ENCODE peak calls at places on chromosomes 3 and 15, in four cellular contexts. One of them, this sample, is unnamed.

GRCh38 chr3:121545049-121545563 is 682 bp downstream of the POLQ start:
- DNase-seq in A172: peak
- DNase-seq in NCI-H1417 treated with DMSO at 0.1 percent for 48 hours: no peak
- DNase-seq in activated CD8-positive, alpha-beta memory T cell treated with anti-CD3 and anti-CD28 coated beads for 4 hours: no peak
- DNase-seq in this sample: no peak

GRCh38 chr3:162770556-162770955 is 1273.9 kb downstream of the OTOL1 start:
- DNase-seq in NCI-H1417 treated with DMSO at 0.1 percent for 48 hours: no peak
- DNase-seq in activated CD8-positive, alpha-beta memory T cell treated with anti-CD3 and anti-CD28 coated beads for 4 hours: no peak
- DNase-seq in A172: peak
- DNase-seq in this sample: no peak

GRCh38 chr3:63441262-63441661 is 163.2 kb downstream of the SYNPR start:
- DNase-seq in A172: no peak
- DNase-seq in NCI-H1417 treated with DMSO at 0.1 percent for 48 hours: no peak
- DNase-seq in activated CD8-positive, alpha-beta memory T cell treated with anti-CD3 and anti-CD28 coated beads for 4 hours: no peak
- DNase-seq in this sample: no peak

GRCh38 chr3:94069242-94069813 is 6.5 kb downstream of the NSUN3 start:
- DNase-seq in NCI-H1417 treated with DMSO at 0.1 percent for 48 hours: peak
- DNase-seq in A172: peak
- DNase-seq in activated CD8-positive, alpha-beta memory T cell treated with anti-CD3 and anti-CD28 coated beads for 4 hours: no peak
- DNase-seq in this sample: peak

GRCh38 chr3:54822206-54822605 is 105.7 kb downstream of the LRTM1 start:
- DNase-seq in activated CD8-positive, alpha-beta memory T cell treated with anti-CD3 and anti-CD28 coated beads for 4 hours: no peak
- DNase-seq in A172: peak
- DNase-seq in NCI-H1417 treated with DMSO at 0.1 percent for 48 hours: no peak
- DNase-seq in this sample: peak

GRCh38 chr3:74844428-74844827 is 230.0 kb upstream of the CNTN3 start:
- DNase-seq in NCI-H1417 treated with DMSO at 0.1 percent for 48 hours: no peak
- DNase-seq in activated CD8-positive, alpha-beta memory T cell treated with anti-CD3 and anti-CD28 coated beads for 4 hours: no peak
- DNase-seq in A172: no peak
- DNase-seq in this sample: no peak

GRCh38 chr3:133568294-133569014 is 5.0 kb upstream of the CDV3 start:
- DNase-seq in NCI-H1417 treated with DMSO at 0.1 percent for 48 hours: no peak
- DNase-seq in activated CD8-positive, alpha-beta memory T cell treated with anti-CD3 and anti-CD28 coated beads for 4 hours: no peak
- DNase-seq in A172: peak
- DNase-seq in this sample: no peak

GRCh38 chr3:31116651-31117050 is 222.2 kb upstream of the GADL1 start:
- DNase-seq in A172: no peak
- DNase-seq in activated CD8-positive, alpha-beta memory T cell treated with anti-CD3 and anti-CD28 coated beads for 4 hours: no peak
- DNase-seq in NCI-H1417 treated with DMSO at 0.1 percent for 48 hours: no peak
- DNase-seq in this sample: no peak

GRCh38 chr3:102090646-102091045 is 241.3 kb downstream of the NFKBIZ start:
- DNase-seq in A172: peak
- DNase-seq in activated CD8-positive, alpha-beta memory T cell treated with anti-CD3 and anti-CD28 coated beads for 4 hours: no peak
- DNase-seq in NCI-H1417 treated with DMSO at 0.1 percent for 48 hours: no peak
- DNase-seq in this sample: no peak

GRCh38 chr3:16392733-16393132 is 120.8 kb downstream of the RFTN1 start:
- DNase-seq in A172: no peak
- DNase-seq in activated CD8-positive, alpha-beta memory T cell treated with anti-CD3 and anti-CD28 coated beads for 4 hours: no peak
- DNase-seq in NCI-H1417 treated with DMSO at 0.1 percent for 48 hours: no peak
- DNase-seq in this sample: no peak

GRCh38 chr3:12046406-12046805 is 42.2 kb downstream of the SYN2 start:
- DNase-seq in NCI-H1417 treated with DMSO at 0.1 percent for 48 hours: no peak
- DNase-seq in activated CD8-positive, alpha-beta memory T cell treated with anti-CD3 and anti-CD28 coated beads for 4 hours: no peak
- DNase-seq in A172: no peak
- DNase-seq in this sample: peak

GRCh38 chr3:19946832-19947548 is at the start of gene RAB5A:
- DNase-seq in A172: peak
- DNase-seq in NCI-H1417 treated with DMSO at 0.1 percent for 48 hours: peak
- DNase-seq in activated CD8-positive, alpha-beta memory T cell treated with anti-CD3 and anti-CD28 coated beads for 4 hours: peak
- DNase-seq in this sample: peak

GRCh38 chr3:94066829-94067470 is 4.1 kb downstream of the NSUN3 start:
- DNase-seq in A172: no peak
- DNase-seq in activated CD8-positive, alpha-beta memory T cell treated with anti-CD3 and anti-CD28 coated beads for 4 hours: no peak
- DNase-seq in NCI-H1417 treated with DMSO at 0.1 percent for 48 hours: no peak
- DNase-seq in this sample: no peak

GRCh38 chr3:45992820-45993219 is 2.8 kb downstream of the FYCO1 start:
- DNase-seq in A172: no peak
- DNase-seq in activated CD8-positive, alpha-beta memory T cell treated with anti-CD3 and anti-CD28 coated beads for 4 hours: no peak
- DNase-seq in NCI-H1417 treated with DMSO at 0.1 percent for 48 hours: no peak
- DNase-seq in this sample: no peak

GRCh38 chr3:44682182-44682896 is 30.1 kb upstream of the ZNF502 start:
- DNase-seq in A172: peak
- DNase-seq in NCI-H1417 treated with DMSO at 0.1 percent for 48 hours: no peak
- DNase-seq in activated CD8-positive, alpha-beta memory T cell treated with anti-CD3 and anti-CD28 coated beads for 4 hours: no peak
- DNase-seq in this sample: no peak

GRCh38 chr3:58585994-58586393 is 8.8 kb upstream of the FAM107A start:
- DNase-seq in A172: no peak
- DNase-seq in NCI-H1417 treated with DMSO at 0.1 percent for 48 hours: no peak
- DNase-seq in activated CD8-positive, alpha-beta memory T cell treated with anti-CD3 and anti-CD28 coated beads for 4 hours: no peak
- DNase-seq in this sample: no peak

GRCh38 chr3:36866358-36866757 is 78.5 kb downstream of the TRANK1 start:
- DNase-seq in activated CD8-positive, alpha-beta memory T cell treated with anti-CD3 and anti-CD28 coated beads for 4 hours: no peak
- DNase-seq in NCI-H1417 treated with DMSO at 0.1 percent for 48 hours: no peak
- DNase-seq in A172: no peak
- DNase-seq in this sample: no peak

GRCh38 chr15:62818691-62819090 is 223.9 kb upstream of the TPM1 start:
- DNase-seq in NCI-H1417 treated with DMSO at 0.1 percent for 48 hours: no peak
- DNase-seq in A172: no peak
- DNase-seq in activated CD8-positive, alpha-beta memory T cell treated with anti-CD3 and anti-CD28 coated beads for 4 hours: no peak
- DNase-seq in this sample: no peak

GRCh38 chr3:142489572-142490323 is 41.9 kb upstream of the XRN1 start:
- DNase-seq in NCI-H1417 treated with DMSO at 0.1 percent for 48 hours: no peak
- DNase-seq in A172: no peak
- DNase-seq in activated CD8-positive, alpha-beta memory T cell treated with anti-CD3 and anti-CD28 coated beads for 4 hours: no peak
- DNase-seq in this sample: no peak

GRCh38 chr15:65957451-65957850 is 88.2 kb downstream of the RAB11A start:
- DNase-seq in activated CD8-positive, alpha-beta memory T cell treated with anti-CD3 and anti-CD28 coated beads for 4 hours: no peak
- DNase-seq in NCI-H1417 treated with DMSO at 0.1 percent for 48 hours: peak
- DNase-seq in A172: no peak
- DNase-seq in this sample: no peak

GRCh38 chr3:147799601-147800000 is 390.4 kb downstream of the ZIC1 start:
- DNase-seq in A172: no peak
- DNase-seq in NCI-H1417 treated with DMSO at 0.1 percent for 48 hours: no peak
- DNase-seq in activated CD8-positive, alpha-beta memory T cell treated with anti-CD3 and anti-CD28 coated beads for 4 hours: no peak
- DNase-seq in this sample: peak

GRCh38 chr15:68797589-68798377 is 22.9 kb downstream of the ANP32A start:
- DNase-seq in activated CD8-positive, alpha-beta memory T cell treated with anti-CD3 and anti-CD28 coated beads for 4 hours: no peak
- DNase-seq in NCI-H1417 treated with DMSO at 0.1 percent for 48 hours: no peak
- DNase-seq in A172: no peak
- DNase-seq in this sample: peak

GRCh38 chr15:80536231-80536630 is 132.0 kb downstream of the ARNT2 start:
- DNase-seq in NCI-H1417 treated with DMSO at 0.1 percent for 48 hours: peak
- DNase-seq in activated CD8-positive, alpha-beta memory T cell treated with anti-CD3 and anti-CD28 coated beads for 4 hours: no peak
- DNase-seq in A172: no peak
- DNase-seq in this sample: no peak

GRCh38 chr15:22918056-22918455 is 62.1 kb downstream of the CYFIP1 start:
- DNase-seq in activated CD8-positive, alpha-beta memory T cell treated with anti-CD3 and anti-CD28 coated beads for 4 hours: no peak
- DNase-seq in A172: peak
- DNase-seq in NCI-H1417 treated with DMSO at 0.1 percent for 48 hours: no peak
- DNase-seq in this sample: no peak

GRCh38 chr3:149343951-149344350 is 10.5 kb upstream of the TM4SF18 start:
- DNase-seq in activated CD8-positive, alpha-beta memory T cell treated with anti-CD3 and anti-CD28 coated beads for 4 hours: no peak
- DNase-seq in A172: no peak
- DNase-seq in NCI-H1417 treated with DMSO at 0.1 percent for 48 hours: no peak
- DNase-seq in this sample: no peak

GRCh38 chr3:126837773-126838172 is 133.7 kb downstream of the CHCHD6 start:
- DNase-seq in A172: no peak
- DNase-seq in activated CD8-positive, alpha-beta memory T cell treated with anti-CD3 and anti-CD28 coated beads for 4 hours: no peak
- DNase-seq in NCI-H1417 treated with DMSO at 0.1 percent for 48 hours: no peak
- DNase-seq in this sample: no peak

GRCh38 chr3:86801921-86802320 is 189.0 kb downstream of the VGLL3 start:
- DNase-seq in A172: peak
- DNase-seq in activated CD8-positive, alpha-beta memory T cell treated with anti-CD3 and anti-CD28 coated beads for 4 hours: no peak
- DNase-seq in NCI-H1417 treated with DMSO at 0.1 percent for 48 hours: no peak
- DNase-seq in this sample: no peak

GRCh38 chr3:53089511-53089910 is 40.7 kb downstream of the RFT1 start:
- DNase-seq in A172: no peak
- DNase-seq in NCI-H1417 treated with DMSO at 0.1 percent for 48 hours: no peak
- DNase-seq in activated CD8-positive, alpha-beta memory T cell treated with anti-CD3 and anti-CD28 coated beads for 4 hours: no peak
- DNase-seq in this sample: peak

GRCh38 chr3:160472344-160472743 is 22.8 kb upstream of the TRIM59 start:
- DNase-seq in activated CD8-positive, alpha-beta memory T cell treated with anti-CD3 and anti-CD28 coated beads for 4 hours: no peak
- DNase-seq in A172: no peak
- DNase-seq in NCI-H1417 treated with DMSO at 0.1 percent for 48 hours: no peak
- DNase-seq in this sample: no peak

This sample was measured in midbrain.